ENCODE peak calls at places on chromosomes 3 and 15, in seven cellular contexts. Q is hepatocyte, X is pancreas, K is heart right ventricle, L is psoas muscle, W is suprapubic skin, F is heart left ventricle. C is an unnamed sample.

GRCh38 chr3:106085998-106086397 is 217.2 kb upstream of the CBLB start:
- DNase-seq in W (no peak), K (no peak), L (no peak), X (no peak), Q (no peak), F (no peak), C (no peak)

GRCh38 chr3:127790009-127790533 is 32.2 kb downstream of the MGLL start:
- DNase-seq in Q (no peak), X (no peak), F (no peak), L (no peak), K (no peak), W (peak), C (no peak)

GRCh38 chr3:94336076-94336741 is 273.3 kb downstream of the NSUN3 start:
- DNase-seq in W (no peak), L (no peak), F (no peak), Q (peak), K (no peak), X (no peak), C (no peak)

GRCh38 chr15:83747050-83747717 is 93.3 kb downstream of the ADAMTSL3 start:
- DNase-seq in F (no peak), K (peak), L (no peak), W (no peak), X (no peak), Q (peak), C (no peak)

GRCh38 chr3:62798000-62798399 is 77.2 kb downstream of the CADPS start:
- DNase-seq in F (no peak), L (no peak), W (no peak), K (no peak), X (no peak), Q (no peak), C (no peak)

GRCh38 chr15:89139613-89140499 is 51.6 kb downstream of the ABHD2 start:
- DNase-seq in X (no peak), L (no peak), W (no peak), K (no peak), F (peak), Q (peak), C (peak)

GRCh38 chr3:107800705-107801104 is 277.9 kb downstream of the BBX start:
- DNase-seq in K (no peak), X (no peak), W (no peak), Q (no peak), L (no peak), F (no peak), C (no peak)

GRCh38 chr3:23865595-23866396 is 51.0 kb downstream of the NKIRAS1 start:
- DNase-seq in Q (peak), K (peak), X (no peak), W (no peak), L (no peak), F (no peak), C (no peak)

GRCh38 chr15:96326551-96327154 is 3.8 kb upstream of the NR2F2 start:
- DNase-seq in K (no peak), W (no peak), X (no peak), L (peak), Q (peak), F (peak), C (no peak)

GRCh38 chr15:93072011-93072410 is 17.0 kb downstream of the RGMA start:
- DNase-seq in X (no peak), F (no peak), Q (no peak), L (no peak), W (no peak), K (no peak), C (no peak)

GRCh38 chr3:68055238-68055637 is 400.8 kb upstream of the SUCLG2 start:
- DNase-seq in Q (no peak), K (no peak), F (no peak), X (no peak), L (no peak), W (no peak), C (no peak)

GRCh38 chr3:124962403-124962940 is 27.9 kb upstream of the MUC13 start:
- DNase-seq in F (no peak), X (no peak), L (no peak), K (no peak), W (no peak), Q (no peak), C (no peak)

GRCh38 chr3:39267631-39268553 is 11.9 kb downstream of the CX3CR1 start:
- DNase-seq in W (no peak), K (no peak), F (no peak), X (no peak), L (no peak), Q (no peak), C (no peak)

GRCh38 chr15:44535509-44536297 is 1.2 kb upstream of the EIF3J start:
- DNase-seq in F (no peak), Q (peak), X (peak), W (no peak), K (peak), L (no peak), C (no peak)

GRCh38 chr3:72120039-72120438 is 335.1 kb upstream of the PROK2 start:
- DNase-seq in Q (no peak), L (no peak), W (no peak), F (no peak), K (no peak), X (no peak), C (no peak)

GRCh38 chr3:54193093-54193492 is 70.7 kb downstream of the CACNA2D3 start:
- DNase-seq in K (no peak), W (no peak), L (no peak), F (no peak), X (no peak), Q (no peak), C (no peak)

GRCh38 chr3:13215940-13216546 is 142.8 kb upstream of the IQSEC1 start:
- DNase-seq in Q (no peak), X (no peak), F (no peak), W (no peak), L (no peak), K (no peak), C (no peak)

GRCh38 chr3:10515884-10516495 is 10.6 kb upstream of the ATP2B2 start:
- DNase-seq in K (no peak), Q (no peak), L (no peak), F (no peak), W (peak), X (no peak), C (no peak)
- TF ChIP-seq CTCF in K (no peak), Q (no peak), L (no peak), F (no peak), W (no peak), X (no peak), C (no peak)

GRCh38 chr15:40108855-40109735 is at the start of gene BMF:
- DNase-seq in X (peak), L (peak), W (peak), Q (peak), F (peak), K (peak), C (peak)
- TF ChIP-seq CTCF in X (peak), L (no peak), W (no peak), Q (peak), F (peak), K (peak), C (peak)

DNA sequence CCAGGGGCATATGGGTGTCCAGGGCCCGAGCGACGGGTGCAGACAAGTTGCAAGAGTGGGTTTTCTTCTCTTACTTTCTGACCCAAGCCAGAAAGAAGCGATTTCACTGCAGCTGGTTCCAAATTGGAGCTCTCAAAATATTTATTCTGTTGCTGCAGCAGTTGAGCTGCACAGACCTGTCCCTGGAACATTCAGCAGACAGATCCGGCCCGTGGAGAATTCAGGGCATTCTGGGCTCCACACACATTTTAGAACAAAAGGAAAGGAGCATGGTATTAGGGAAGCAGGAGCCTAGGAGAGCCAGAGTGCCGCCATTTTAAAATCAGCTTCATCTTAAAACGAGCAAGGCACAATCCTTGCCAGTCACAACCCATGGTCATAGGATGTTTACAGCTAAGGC is 135.3 kb upstream of the TPM1 start:
- DNase-seq in Q (no peak), W (no peak), K (no peak), L (no peak), F (no peak), X (no peak), C (no peak)
- TF ChIP-seq CTCF in Q (no peak), W (no peak), K (no peak), L (no peak), F (no peak), X (no peak), C (no peak)

DNA sequence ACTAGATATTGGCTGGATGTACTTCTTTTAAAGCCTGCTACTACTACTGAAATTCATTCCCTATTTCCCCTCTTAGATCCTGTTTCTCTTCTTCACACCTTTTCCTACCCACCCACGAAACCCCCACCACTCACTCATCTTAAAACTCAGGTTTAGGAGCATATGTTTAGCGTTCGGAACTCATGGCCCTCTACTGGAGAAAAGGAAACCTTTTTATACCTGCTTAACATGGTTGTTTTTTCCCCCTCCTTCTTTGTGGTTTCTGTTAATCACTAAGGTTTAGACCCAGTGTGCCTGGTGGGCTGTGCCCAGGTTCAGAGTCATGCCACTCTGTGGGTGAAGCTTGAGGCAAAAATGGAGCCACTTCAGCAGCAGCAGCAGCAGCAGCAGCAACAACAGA is 2.6 kb downstream of the ARID3B start:
- DNase-seq in X (no peak), K (no peak), L (no peak), W (no peak), F (no peak), Q (no peak), C (no peak)
- TF ChIP-seq CTCF in X (no peak), K (no peak), L (no peak), W (no peak), F (no peak), Q (peak), C (no peak)

GRCh38 chr15:72342385-72342784 is 22.4 kb upstream of the CELF6 start:
- DNase-seq in X (no peak), W (no peak), K (peak), F (no peak), Q (peak), L (no peak), C (no peak)
- TF ChIP-seq CTCF in X (no peak), W (no peak), K (peak), F (peak), Q (peak), L (peak), C (peak)

C was measured in dorsolateral prefrontal cortex.